ENCODE peak calls at places on chromosome 13, in six cellular contexts. M is GM12865, U is PC-9, J is activated T-cell treated with anti-CD3 and anti-CD28 coated beads for 24 hours, X is heart right ventricle, O is right lobe of liver. P is an unnamed sample.

GRCh38 chr13:34618654-34619053 is 323.4 kb upstream of the NBEA start:
- DNase-seq in O (no peak), M (no peak), J (no peak), X (no peak), U (no peak), P (no peak)

GRCh38 chr13:83286737-83287136 is 595.5 kb downstream of the SLITRK1 start:
- DNase-seq in J (no peak), O (no peak), U (no peak), M (no peak), X (no peak), P (no peak)

GRCh38 chr13:39370554-39370953 is 232.4 kb downstream of the LHFPL6 start:
- DNase-seq in M (no peak), X (peak; percentile 37), J (no peak), U (no peak), O (no peak), P (no peak)

GRCh38 chr13:34207334-34207733 is 389.4 kb downstream of the RFC3 start:
- DNase-seq in J (no peak), O (no peak), U (peak; percentile 16), X (peak; percentile 21), M (no peak), P (peak; percentile 15)

GRCh38 chr13:50616101-50616500 is 227.4 kb downstream of the DLEU7 start:
- DNase-seq in M (no peak), J (no peak), U (no peak), X (no peak), O (no peak), P (no peak)

GRCh38 chr13:91722267-91722884 is 324.0 kb downstream of the GPC5 start:
- DNase-seq in O (no peak), M (peak; percentile 15), U (no peak), X (no peak), J (no peak), P (no peak)

GRCh38 chr13:22726721-22727120 is 454.1 kb upstream of the SGCG start:
- DNase-seq in X (no peak), O (no peak), U (no peak), J (no peak), M (no peak), P (no peak)

GRCh38 chr13:40609972-40610726 is 56.3 kb downstream of the FOXO1 start:
- DNase-seq in O (no peak), M (no peak), J (no peak), U (peak; percentile 3), X (no peak), P (no peak)

GRCh38 chr13:51724721-51725120 is 79.2 kb downstream of the DHRS12 start:
- DNase-seq in J (no peak), U (no peak), O (no peak), M (no peak), X (no peak), P (no peak)

GRCh38 chr13:26784704-26785639 is 24.4 kb upstream of the GPR12 start:
- DNase-seq in M (peak; percentile 1), O (no peak), U (no peak), J (no peak), X (no peak), P (no peak)

GRCh38 chr13:108948269-108948671 is 318.9 kb downstream of the MYO16 start:
- DNase-seq in U (no peak), M (no peak), O (no peak), X (no peak), J (no peak), P (peak; percentile 75)

GRCh38 chr13:43815204-43815603 is 28.4 kb upstream of the ENOX1 start:
- DNase-seq in M (no peak), X (no peak), U (peak; percentile 11), J (no peak), O (no peak), P (no peak)

GRCh38 chr13:65597839-65598818 is 1632.0 kb downstream of the PCDH9 start:
- DNase-seq in M (no peak), J (no peak), O (no peak), X (no peak), U (no peak), P (no peak)

GRCh38 chr13:21625366-21625765 is 21.4 kb upstream of the MICU2 start:
- DNase-seq in U (no peak), M (peak; percentile 67), X (no peak), O (no peak), J (no peak), P (no peak)

GRCh38 chr13:112181336-112182051 is 114.5 kb downstream of the SOX1 start:
- DNase-seq in J (no peak), M (no peak), O (peak; percentile 32), U (no peak), X (no peak), P (no peak)

GRCh38 chr13:73136776-73137175 is 78.0 kb downstream of the KLF5 start:
- DNase-seq in J (no peak), X (no peak), O (no peak), U (no peak), M (no peak), P (no peak)

GRCh38 chr13:110062077-110062776 is 244.7 kb downstream of the COL4A1 start:
- DNase-seq in J (no peak), U (peak; percentile 53), X (peak; percentile 42), O (peak; percentile 84), M (no peak), P (no peak)

GRCh38 chr13:45242070-45242469 is 41.2 kb upstream of the KCTD4 start:
- DNase-seq in O (peak; percentile 53), X (no peak), J (no peak), M (no peak), U (peak; percentile 23), P (no peak)

GRCh38 chr13:46660408-46660807 is 107.4 kb downstream of the LRCH1 start:
- DNase-seq in U (no peak), M (no peak), J (no peak), X (no peak), O (no peak), P (no peak)

GRCh38 chr13:77565635-77566034 is 30.1 kb downstream of the SCEL start:
- DNase-seq in X (no peak), M (peak; percentile 58), O (no peak), U (no peak), J (no peak), P (peak; percentile 10)

GRCh38 chr13:108984251-108984920 is 355.0 kb downstream of the MYO16 start:
- DNase-seq in U (no peak), M (no peak), O (no peak), J (no peak), X (no peak), P (no peak)

GRCh38 chr13:44710576-44710975 is 134.4 kb upstream of the TSC22D1 start:
- DNase-seq in M (peak; percentile 58), J (peak; percentile 28), O (no peak), X (no peak), U (peak; percentile 48), P (peak; percentile 63)

GRCh38 chr13:113046883-113047244 is 58.7 kb upstream of the F7 start:
- DNase-seq in X (peak; percentile 3), M (no peak), O (no peak), U (no peak), J (no peak), P (no peak)

GRCh38 chr13:50636007-50636704 is 207.3 kb downstream of the DLEU7 start:
- DNase-seq in X (no peak), M (peak; percentile 37), J (no peak), U (no peak), O (no peak), P (no peak)

GRCh38 chr13:35714588-35714987 is 238.1 kb upstream of the MAB21L1 start:
- DNase-seq in J (no peak), O (no peak), M (no peak), U (no peak), X (peak; percentile 69), P (no peak)

GRCh38 chr13:112453874-112454647 is 77.9 kb downstream of the SPACA7 start:
- DNase-seq in O (no peak), U (no peak), M (no peak), J (no peak), X (no peak), P (no peak)

P was measured in smooth muscle cell of the brain vasculature.